ENCODE peak calls at places on chromosomes 6 and 20, in six cellular contexts. Z, M, T, L, E and U are unnamed samples.

GRCh38 chr20:47278907-47279348 is 77.6 kb downstream of the ZMYND8 start:
- DNase-seq in Z (peak), M (no peak), T (peak), L (no peak), E (no peak), U (no peak)

GRCh38 chr6:29792123-29793035 is 35.2 kb upstream of the HLA-G start:
- DNase-seq in Z (no peak), M (peak), T (peak), L (peak), E (peak), U (peak)

GRCh38 chr6:158803733-158804143 is 15.4 kb downstream of the EZR start:
- DNase-seq in Z (peak), M (peak), T (no peak), L (no peak), E (no peak), U (no peak)

GRCh38 chr6:165227644-165228329 is 81.6 kb downstream of the C6orf118 start:
- DNase-seq in Z (peak), M (no peak), T (peak), L (no peak), E (no peak), U (no peak)

GRCh38 chr6:155939253-155939652 is 483.6 kb upstream of the NOX3 start:
- DNase-seq in Z (no peak), M (no peak), T (no peak), L (no peak), E (no peak), U (no peak)

GRCh38 chr20:35618372-35619131 is 2.9 kb downstream of the SPAG4 start:
- DNase-seq in Z (peak), M (no peak), T (peak), L (no peak), E (peak), U (peak)

GRCh38 chr6:5950448-5950847 is 56.3 kb downstream of the NRN1 start:
- DNase-seq in Z (no peak), M (no peak), T (peak), L (no peak), E (peak), U (no peak)

GRCh38 chr6:50714487-50715379 is 1.4 kb downstream of the TFAP2D start:
- DNase-seq in Z (no peak), M (no peak), T (no peak), L (no peak), E (peak), U (no peak)

GRCh38 chr20:48626226-48626937 is 201.4 kb downstream of the PREX1 start:
- DNase-seq in Z (no peak), M (no peak), T (peak), L (no peak), E (no peak), U (peak)

GRCh38 chr20:48745330-48745729 is 82.5 kb downstream of the PREX1 start:
- DNase-seq in Z (no peak), M (no peak), T (peak), L (no peak), E (no peak), U (no peak)

GRCh38 chr6:138088307-138088744 is 18.9 kb downstream of the PERP start:
- DNase-seq in Z (peak), M (no peak), T (peak), L (no peak), E (no peak), U (no peak)

GRCh38 chr20:61810709-61811565 is 254.7 kb downstream of the TAF4 start:
- DNase-seq in Z (no peak), M (no peak), T (no peak), L (no peak), E (no peak), U (peak)

GRCh38 chr6:14559754-14560527 is 442.4 kb downstream of the CD83 start:
- DNase-seq in Z (no peak), M (no peak), T (peak), L (no peak), E (no peak), U (no peak)

GRCh38 chr20:20199338-20200160 is 147.2 kb downstream of the CFAP61 start:
- DNase-seq in Z (no peak), M (no peak), T (no peak), L (no peak), E (no peak), U (no peak)

GRCh38 chr6:101980924-101981323 is 587.4 kb downstream of the GRIK2 start:
- DNase-seq in Z (no peak), M (no peak), T (no peak), L (no peak), E (no peak), U (no peak)

GRCh38 chr6:124913056-124913455 is 49.2 kb upstream of the RNF217 start:
- DNase-seq in Z (no peak), M (no peak), T (no peak), L (no peak), E (no peak), U (no peak)

GRCh38 chr6:100657678-100658330 is 193.1 kb upstream of the SIM1 start:
- DNase-seq in Z (no peak), M (no peak), T (peak), L (no peak), E (no peak), U (no peak)